ENCODE peak calls at places on chromosomes 11 and 22, in nine cellular contexts. One of them, this sample, is unnamed.

GRCh38 chr22:43440556-43440955 is 28.7 kb downstream of the MPPED1 start:
- DNase-seq in right lobe of liver: no peak
- DNase-seq in aorta: no peak
- DNase-seq in GM23248: no peak
- DNase-seq in A549: no peak
- DNase-seq in HL-60: no peak
- DNase-seq in ovary: no peak
- DNase-seq in upper lobe of right lung: peak; percentile 58
- DNase-seq in cardiac muscle cell: no peak
- DNase-seq in this sample: no peak

GRCh38 chr22:30220338-30221009 is 26.1 kb downstream of the LIF start:
- DNase-seq in right lobe of liver: no peak
- DNase-seq in aorta: no peak
- DNase-seq in GM23248: no peak
- DNase-seq in A549: no peak
- DNase-seq in HL-60: no peak
- DNase-seq in ovary: no peak
- DNase-seq in upper lobe of right lung: no peak
- DNase-seq in cardiac muscle cell: no peak
- DNase-seq in this sample: no peak

GRCh38 chr22:41237707-41238569 is 2.8 kb downstream of the CHADL start:
- DNase-seq in right lobe of liver: peak; percentile 92
- DNase-seq in aorta: peak; percentile 84
- DNase-seq in GM23248: peak; percentile 59
- DNase-seq in A549: no peak
- DNase-seq in HL-60: peak; percentile 85
- DNase-seq in ovary: peak; percentile 67
- DNase-seq in upper lobe of right lung: peak; percentile 94
- DNase-seq in cardiac muscle cell: peak; percentile 50
- DNase-seq in this sample: peak; percentile 66

GRCh38 chr11:31824791-31825452 is 13.8 kb upstream of the PAX6 start:
- DNase-seq in right lobe of liver: no peak
- DNase-seq in aorta: no peak
- DNase-seq in GM23248: no peak
- DNase-seq in A549: no peak
- DNase-seq in HL-60: no peak
- DNase-seq in ovary: no peak
- DNase-seq in upper lobe of right lung: no peak
- DNase-seq in cardiac muscle cell: no peak
- DNase-seq in this sample: no peak

GRCh38 chr11:8597182-8597581 is 3.2 kb upstream of the STK33 start:
- DNase-seq in right lobe of liver: no peak
- DNase-seq in aorta: no peak
- DNase-seq in GM23248: peak; percentile 93
- DNase-seq in A549: peak; percentile 66
- DNase-seq in HL-60: peak; percentile 72
- DNase-seq in ovary: no peak
- DNase-seq in upper lobe of right lung: no peak
- DNase-seq in cardiac muscle cell: peak; percentile 90
- DNase-seq in this sample: no peak

GRCh38 chr11:1837171-1838076 is 1.4 kb upstream of the TNNI2 start:
- DNase-seq in right lobe of liver: peak; percentile 74
- DNase-seq in aorta: peak; percentile 81
- DNase-seq in GM23248: peak; percentile 64
- DNase-seq in A549: peak; percentile 59
- DNase-seq in HL-60: no peak
- DNase-seq in ovary: peak; percentile 78
- DNase-seq in upper lobe of right lung: peak; percentile 83
- DNase-seq in cardiac muscle cell: peak; percentile 74
- DNase-seq in this sample: peak; percentile 68

GRCh38 chr22:37043828-37044538 is 7.6 kb upstream of the KCTD17 start:
- DNase-seq in right lobe of liver: peak; percentile 91
- DNase-seq in aorta: no peak
- DNase-seq in GM23248: peak; percentile 31
- DNase-seq in A549: peak; percentile 82
- DNase-seq in HL-60: peak; percentile 51
- DNase-seq in ovary: no peak
- DNase-seq in upper lobe of right lung: peak; percentile 90
- DNase-seq in cardiac muscle cell: peak; percentile 66
- DNase-seq in this sample: peak; percentile 69

GRCh38 chr11:57597971-57598830 is 716 bp downstream of the SERPING1 start:
- DNase-seq in right lobe of liver: peak; percentile 90
- DNase-seq in aorta: peak; percentile 89
- DNase-seq in GM23248: peak; percentile 83
- DNase-seq in A549: no peak
- DNase-seq in HL-60: peak; percentile 18
- DNase-seq in ovary: peak; percentile 92
- DNase-seq in upper lobe of right lung: peak; percentile 88
- DNase-seq in cardiac muscle cell: peak; percentile 88
- DNase-seq in this sample: no peak

GRCh38 chr11:1203505-1204271 is 19.2 kb upstream of the MUC5B start:
- DNase-seq in right lobe of liver: peak; percentile 55
- DNase-seq in aorta: peak; percentile 45
- DNase-seq in GM23248: no peak
- DNase-seq in A549: no peak
- DNase-seq in HL-60: no peak
- DNase-seq in ovary: no peak
- DNase-seq in upper lobe of right lung: peak; percentile 60
- DNase-seq in cardiac muscle cell: no peak
- DNase-seq in this sample: no peak

GRCh38 chr11:70487763-70488162 is 89.4 kb downstream of the CTTN start:
- DNase-seq in right lobe of liver: peak; percentile 29
- DNase-seq in aorta: peak; percentile 30
- DNase-seq in GM23248: no peak
- DNase-seq in A549: no peak
- DNase-seq in HL-60: no peak
- DNase-seq in ovary: no peak
- DNase-seq in upper lobe of right lung: no peak
- DNase-seq in cardiac muscle cell: no peak
- DNase-seq in this sample: no peak

GRCh38 chr22:49934144-49934890 is 15.9 kb downstream of the CRELD2 start:
- DNase-seq in right lobe of liver: peak; percentile 81
- DNase-seq in aorta: peak; percentile 80
- DNase-seq in GM23248: peak; percentile 62
- DNase-seq in A549: no peak
- DNase-seq in HL-60: no peak
- DNase-seq in ovary: peak; percentile 65
- DNase-seq in upper lobe of right lung: peak; percentile 92
- DNase-seq in cardiac muscle cell: no peak
- DNase-seq in this sample: peak; percentile 40

DNA sequence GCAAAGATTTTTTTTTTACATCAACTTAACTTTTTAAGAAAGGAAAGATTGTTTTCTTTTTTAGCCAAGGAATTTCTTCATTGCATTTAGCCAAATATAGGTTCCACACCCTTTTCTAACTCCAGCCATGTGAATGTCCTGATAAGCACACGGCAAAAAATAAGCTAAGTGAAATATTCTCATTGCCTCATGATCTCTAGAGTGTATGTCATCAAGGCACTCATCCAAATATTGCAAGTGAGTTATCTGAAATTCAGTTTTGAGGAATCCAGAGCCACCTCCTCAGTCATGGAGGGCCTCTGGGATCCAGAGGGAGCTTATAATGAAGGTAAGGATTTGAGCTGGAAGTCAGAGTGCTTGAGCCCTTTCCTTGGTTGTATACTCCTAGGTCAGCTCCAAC is 80.0 kb downstream of the BLID start:
- DNase-seq in right lobe of liver: no peak
- DNase-seq in aorta: no peak
- DNase-seq in GM23248: peak; percentile 93
- DNase-seq in A549: no peak
- DNase-seq in HL-60: no peak
- DNase-seq in ovary: no peak
- DNase-seq in upper lobe of right lung: no peak
- DNase-seq in cardiac muscle cell: peak; percentile 85
- DNase-seq in this sample: no peak
- H3K27ac ChIP-seq in right lobe of liver: no peak overlapping the region
- H3K27ac ChIP-seq in aorta: no peak overlapping the region
- H3K27ac ChIP-seq in GM23248: peak overlapping the region; percentile 81
- H3K27ac ChIP-seq in A549: no peak overlapping the region
- H3K27ac ChIP-seq in HL-60: no peak overlapping the region
- H3K27ac ChIP-seq in ovary: no peak overlapping the region
- H3K27ac ChIP-seq in upper lobe of right lung: no peak overlapping the region
- H3K27ac ChIP-seq in cardiac muscle cell: no peak overlapping the region
- H3K27ac ChIP-seq in this sample: no peak overlapping the region

GRCh38 chr11:45769960-45770359 is 35.0 kb upstream of the SLC35C1 start:
- DNase-seq in right lobe of liver: no peak
- DNase-seq in aorta: no peak
- DNase-seq in GM23248: no peak
- DNase-seq in A549: no peak
- DNase-seq in HL-60: no peak
- DNase-seq in ovary: no peak
- DNase-seq in upper lobe of right lung: no peak
- DNase-seq in cardiac muscle cell: no peak
- DNase-seq in this sample: no peak

GRCh38 chr11:45765107-45765668 is 39.8 kb upstream of the SLC35C1 start:
- DNase-seq in right lobe of liver: no peak
- DNase-seq in aorta: no peak
- DNase-seq in GM23248: no peak
- DNase-seq in A549: no peak
- DNase-seq in HL-60: no peak
- DNase-seq in ovary: no peak
- DNase-seq in upper lobe of right lung: no peak
- DNase-seq in cardiac muscle cell: no peak
- DNase-seq in this sample: no peak

GRCh38 chr11:45766469-45766868 is 38.5 kb upstream of the SLC35C1 start:
- DNase-seq in right lobe of liver: no peak
- DNase-seq in aorta: no peak
- DNase-seq in GM23248: no peak
- DNase-seq in A549: no peak
- DNase-seq in HL-60: no peak
- DNase-seq in ovary: no peak
- DNase-seq in upper lobe of right lung: no peak
- DNase-seq in cardiac muscle cell: no peak
- DNase-seq in this sample: no peak

GRCh38 chr11:45768486-45768885 is 36.5 kb upstream of the SLC35C1 start:
- DNase-seq in right lobe of liver: no peak
- DNase-seq in aorta: no peak
- DNase-seq in GM23248: no peak
- DNase-seq in A549: no peak
- DNase-seq in HL-60: no peak
- DNase-seq in ovary: no peak
- DNase-seq in upper lobe of right lung: no peak
- DNase-seq in cardiac muscle cell: no peak
- DNase-seq in this sample: no peak

GRCh38 chr11:45765836-45766235 is 39.1 kb upstream of the SLC35C1 start:
- DNase-seq in right lobe of liver: no peak
- DNase-seq in aorta: no peak
- DNase-seq in GM23248: no peak
- DNase-seq in A549: no peak
- DNase-seq in HL-60: no peak
- DNase-seq in ovary: no peak
- DNase-seq in upper lobe of right lung: no peak
- DNase-seq in cardiac muscle cell: peak; percentile 21
- DNase-seq in this sample: no peak
- H3K27ac ChIP-seq in right lobe of liver: no peak overlapping the region
- H3K27ac ChIP-seq in aorta: no peak overlapping the region
- H3K27ac ChIP-seq in GM23248: no peak overlapping the region
- H3K27ac ChIP-seq in A549: no peak overlapping the region
- H3K27ac ChIP-seq in HL-60: no peak overlapping the region
- H3K27ac ChIP-seq in ovary: no peak overlapping the region
- H3K27ac ChIP-seq in upper lobe of right lung: no peak overlapping the region
- H3K27ac ChIP-seq in cardiac muscle cell: no peak overlapping the region
- H3K27ac ChIP-seq in this sample: no peak overlapping the region

GRCh38 chr22:27197071-27197470 is 539.7 kb downstream of the MIAT start:
- DNase-seq in right lobe of liver: no peak
- DNase-seq in aorta: no peak
- DNase-seq in GM23248: no peak
- DNase-seq in A549: no peak
- DNase-seq in HL-60: no peak
- DNase-seq in ovary: no peak
- DNase-seq in upper lobe of right lung: no peak
- DNase-seq in cardiac muscle cell: no peak
- DNase-seq in this sample: no peak

GRCh38 chr22:27199354-27199753 is 542.0 kb downstream of the MIAT start:
- DNase-seq in right lobe of liver: no peak
- DNase-seq in aorta: no peak
- DNase-seq in GM23248: no peak
- DNase-seq in A549: no peak
- DNase-seq in HL-60: no peak
- DNase-seq in ovary: peak; percentile 5
- DNase-seq in upper lobe of right lung: no peak
- DNase-seq in cardiac muscle cell: no peak
- DNase-seq in this sample: no peak

GRCh38 chr22:27198518-27199035 is 541.2 kb downstream of the MIAT start:
- DNase-seq in right lobe of liver: no peak
- DNase-seq in aorta: no peak
- DNase-seq in GM23248: no peak
- DNase-seq in A549: no peak
- DNase-seq in HL-60: no peak
- DNase-seq in ovary: peak; percentile 9
- DNase-seq in upper lobe of right lung: no peak
- DNase-seq in cardiac muscle cell: no peak
- DNase-seq in this sample: no peak

GRCh38 chr22:27196483-27196882 is 539.1 kb downstream of the MIAT start:
- DNase-seq in right lobe of liver: no peak
- DNase-seq in aorta: no peak
- DNase-seq in GM23248: no peak
- DNase-seq in A549: no peak
- DNase-seq in HL-60: no peak
- DNase-seq in ovary: no peak
- DNase-seq in upper lobe of right lung: no peak
- DNase-seq in cardiac muscle cell: no peak
- DNase-seq in this sample: no peak

DNA sequence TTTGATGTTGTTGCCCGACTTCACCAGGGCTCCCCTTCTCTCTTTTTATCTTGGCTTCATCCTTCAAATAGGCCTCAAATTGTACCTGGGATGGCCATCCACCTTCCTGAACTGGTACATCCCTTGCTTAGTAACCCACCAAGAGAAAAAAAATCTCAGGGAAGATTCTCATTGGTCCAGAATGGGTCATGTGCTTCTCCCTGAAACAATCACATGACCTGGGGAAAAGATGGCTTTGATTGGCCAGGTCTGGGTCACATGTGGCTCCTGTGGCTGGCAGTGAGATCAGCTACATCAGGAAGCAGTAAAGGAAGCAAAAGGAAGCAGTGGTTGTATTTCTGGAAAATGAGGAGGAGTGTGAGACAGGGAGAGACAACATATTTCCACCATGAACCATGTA is 540.2 kb downstream of the MIAT start:
- DNase-seq in right lobe of liver: no peak
- DNase-seq in aorta: no peak
- DNase-seq in GM23248: no peak
- DNase-seq in A549: peak; percentile 31
- DNase-seq in HL-60: no peak
- DNase-seq in ovary: no peak
- DNase-seq in upper lobe of right lung: no peak
- DNase-seq in cardiac muscle cell: no peak
- DNase-seq in this sample: no peak
- H3K27ac ChIP-seq in right lobe of liver: no peak overlapping the region
- H3K27ac ChIP-seq in aorta: no peak overlapping the region
- H3K27ac ChIP-seq in GM23248: no peak overlapping the region
- H3K27ac ChIP-seq in A549: no peak overlapping the region
- H3K27ac ChIP-seq in HL-60: no peak overlapping the region
- H3K27ac ChIP-seq in ovary: no peak overlapping the region
- H3K27ac ChIP-seq in upper lobe of right lung: no peak overlapping the region
- H3K27ac ChIP-seq in cardiac muscle cell: no peak overlapping the region
- H3K27ac ChIP-seq in this sample: no peak overlapping the region

DNA sequence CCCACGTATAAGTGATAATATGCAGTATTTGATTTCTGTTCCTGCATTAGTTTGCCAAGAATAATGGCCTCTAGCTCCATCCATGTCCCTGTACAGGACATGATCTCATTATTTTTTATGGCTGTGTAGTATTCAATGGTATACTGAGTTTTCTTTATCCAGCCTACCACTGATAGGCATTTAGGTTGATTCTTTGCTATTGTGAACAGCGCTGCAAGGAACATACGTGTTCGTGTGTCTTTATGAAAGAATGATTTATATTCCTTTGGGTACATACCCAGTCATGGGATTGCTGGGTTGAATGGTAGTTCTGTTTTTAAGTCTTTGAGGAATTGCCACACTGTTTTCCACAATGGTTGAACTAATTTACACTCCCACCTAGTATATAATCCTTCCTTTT is 1.5 kb upstream of the FAM111A start:
- DNase-seq in right lobe of liver: no peak
- DNase-seq in aorta: no peak
- DNase-seq in GM23248: no peak
- DNase-seq in A549: no peak
- DNase-seq in HL-60: no peak
- DNase-seq in ovary: no peak
- DNase-seq in upper lobe of right lung: no peak
- DNase-seq in cardiac muscle cell: no peak
- DNase-seq in this sample: no peak
- H3K27ac ChIP-seq in right lobe of liver: no peak overlapping the region
- H3K27ac ChIP-seq in aorta: no peak overlapping the region
- H3K27ac ChIP-seq in GM23248: peak overlapping the region; percentile 90
- H3K27ac ChIP-seq in A549: no peak overlapping the region
- H3K27ac ChIP-seq in HL-60: no peak overlapping the region
- H3K27ac ChIP-seq in ovary: no peak overlapping the region
- H3K27ac ChIP-seq in upper lobe of right lung: no peak overlapping the region
- H3K27ac ChIP-seq in cardiac muscle cell: no peak overlapping the region
- H3K27ac ChIP-seq in this sample: peak overlapping the region; percentile 93

This sample was measured in CD4-positive, CD25-positive, alpha-beta regulatory T cell.